ENCODE peak calls at places on chromosomes 4 and X, in eight cellular contexts. Q is foreskin keratinocyte; I is right lobe of liver; C is CD8-positive, alpha-beta T cell; W is hepatocyte; L is psoas muscle; S is tibial artery; J is SJSA1. K is an unnamed sample. For H3K27me3 and H3K4me1, the result is how much of the 10 kb centered on the place peaks cover.

GRCh38 chrX:28876415-28876814 is 289.2 kb downstream of the IL1RAPL1 start:
- DNase-seq in W (no peak), C (no peak), S (no peak), Q (no peak), I (no peak), J (no peak), L (no peak), K (no peak)

GRCh38 chrX:39214380-39215126 is 413.3 kb downstream of the MID1IP1 start:
- DNase-seq in J (no peak), Q (no peak), W (no peak), L (no peak), I (no peak), S (no peak), C (no peak), K (no peak)

GRCh38 chr4:120829113-120829831 is 93.3 kb downstream of the PRDM5 start:
- DNase-seq in S (no peak), Q (no peak), W (no peak), L (no peak), C (no peak), J (no peak), I (no peak), K (no peak)

GRCh38 chr4:6386091-6386490 is 86.3 kb downstream of the PPP2R2C start:
- DNase-seq in W (no peak), L (no peak), C (no peak), J (no peak), S (no peak), Q (peak), I (no peak), K (no peak)

GRCh38 chr4:158111241-158111640 is 61.6 kb downstream of the GASK1B start:
- DNase-seq in C (no peak), I (no peak), J (no peak), S (no peak), L (no peak), Q (peak), W (no peak), K (no peak)

GRCh38 chrX:2172359-2172758 is 328.4 kb downstream of the DHRSX start:
- DNase-seq in L (no peak), I (no peak), Q (no peak), W (no peak), J (no peak), S (no peak), C (no peak), K (no peak)

GRCh38 chrX:54042609-54043010 is 1.7 kb downstream of the PHF8 start:
- DNase-seq in J (peak), Q (no peak), W (peak), S (peak), L (peak), I (peak), C (no peak), K (peak)

GRCh38 chrX:87634361-87634760 is 116.8 kb downstream of the KLHL4 start:
- DNase-seq in C (no peak), L (no peak), J (no peak), Q (no peak), W (no peak), I (no peak), S (no peak), K (no peak)

GRCh38 chrX:153769865-153770605 is 6.0 kb downstream of the PLXNB3 start:
- DNase-seq in J (no peak), W (no peak), I (no peak), S (no peak), Q (no peak), C (no peak), L (peak), K (no peak)

GRCh38 chr4:106868381-106869035 is 167.6 kb downstream of the DKK2 start:
- DNase-seq in S (no peak), J (no peak), C (no peak), L (no peak), W (no peak), Q (peak), I (no peak), K (no peak)

GRCh38 chrX:13938766-13939530 is 90.7 kb downstream of the GEMIN8 start:
- DNase-seq in J (no peak), I (no peak), L (no peak), C (no peak), W (no peak), S (no peak), Q (no peak), K (no peak)

GRCh38 chrX:40579139-40579538 is 1.6 kb upstream of the ATP6AP2 start:
- DNase-seq in W (no peak), S (no peak), J (no peak), Q (no peak), L (no peak), C (no peak), I (no peak), K (no peak)

GRCh38 chr4:68267433-68267944 is 22.0 kb upstream of the TMPRSS11B start:
- DNase-seq in C (no peak), W (no peak), S (no peak), L (no peak), I (no peak), Q (peak), J (peak), K (no peak)

GRCh38 chr4:80125252-80126177 is 52.5 kb upstream of the ANTXR2 start:
- DNase-seq in W (no peak), J (peak), I (no peak), C (no peak), Q (peak), S (no peak), L (no peak), K (no peak)

GRCh38 chr4:180057198-180057821 is 2185.9 kb upstream of the TENM3 start:
- DNase-seq in I (no peak), J (no peak), C (no peak), S (no peak), Q (peak), W (no peak), L (no peak), K (peak)

GRCh38 chrX:47562615-47563243 is 1.7 kb downstream of the ARAF start:
- DNase-seq in J (no peak), Q (no peak), W (no peak), L (no peak), I (no peak), C (no peak), S (no peak), K (no peak)

GRCh38 chr4:68476191-68476590 is 28.9 kb downstream of the TMPRSS11E start:
- DNase-seq in Q (no peak), C (no peak), W (no peak), I (no peak), S (no peak), J (no peak), L (no peak), K (no peak)

GRCh38 chr4:157204634-157205244 is 15.8 kb upstream of the GRIA2 start:
- DNase-seq in C (no peak), J (peak), Q (no peak), S (no peak), I (no peak), W (peak), L (no peak), K (peak)

GRCh38 chrX:42247241-42247640 is 323.9 kb upstream of the CASK start:
- DNase-seq in Q (no peak), W (peak), C (no peak), L (no peak), I (no peak), S (no peak), J (no peak), K (no peak)

GRCh38 chrX:47581731-47582647 is at the start of gene TIMP1:
- DNase-seq in I (peak), C (peak), Q (peak), W (peak), L (peak), J (peak), S (peak), K (peak)

GRCh38 chr4:142402925-142403324 is 443.2 kb downstream of the INPP4B start:
- DNase-seq in W (no peak), J (peak), C (no peak), I (no peak), Q (peak), L (no peak), S (no peak), K (peak)

GRCh38 chr4:184306949-184307348 is 89.3 kb upstream of the ENPP6 start:
- DNase-seq in W (no peak), I (no peak), S (no peak), L (no peak), J (no peak), C (no peak), Q (peak), K (peak)

GRCh38 chr4:114005569-114006442 is 26.4 kb upstream of the ARSJ start:
- DNase-seq in S (no peak), Q (peak), W (no peak), I (no peak), C (no peak), L (no peak), J (peak), K (no peak)

GRCh38 chr4:109163493-109163892 is 139.0 kb downstream of the COL25A1 start:
- DNase-seq in S (no peak), W (no peak), L (no peak), C (no peak), I (no peak), J (no peak), Q (no peak), K (no peak)

GRCh38 chr4:109166126-109166525 is 136.3 kb downstream of the COL25A1 start:
- DNase-seq in L (no peak), I (no peak), Q (no peak), S (no peak), C (no peak), J (no peak), W (no peak), K (no peak)

GRCh38 chr4:109162759-109163158 is 139.7 kb downstream of the COL25A1 start:
- DNase-seq in C (no peak), W (no peak), J (no peak), I (no peak), Q (no peak), L (no peak), S (no peak), K (no peak)

GRCh38 chr4:109166586-109166985 is 135.9 kb downstream of the COL25A1 start:
- DNase-seq in S (no peak), L (no peak), Q (no peak), I (no peak), J (no peak), W (no peak), C (no peak), K (no peak)

GRCh38 chr4:109164011-109164410 is 138.4 kb downstream of the COL25A1 start:
- DNase-seq in Q (peak), C (no peak), W (peak), S (no peak), L (no peak), J (no peak), I (no peak), K (no peak)
- H3K27me3 ChIP-seq in Q (under half), C (under half), W (under half), S (under half), L (under half), J (under half), I (under half), K (under half)

DNA sequence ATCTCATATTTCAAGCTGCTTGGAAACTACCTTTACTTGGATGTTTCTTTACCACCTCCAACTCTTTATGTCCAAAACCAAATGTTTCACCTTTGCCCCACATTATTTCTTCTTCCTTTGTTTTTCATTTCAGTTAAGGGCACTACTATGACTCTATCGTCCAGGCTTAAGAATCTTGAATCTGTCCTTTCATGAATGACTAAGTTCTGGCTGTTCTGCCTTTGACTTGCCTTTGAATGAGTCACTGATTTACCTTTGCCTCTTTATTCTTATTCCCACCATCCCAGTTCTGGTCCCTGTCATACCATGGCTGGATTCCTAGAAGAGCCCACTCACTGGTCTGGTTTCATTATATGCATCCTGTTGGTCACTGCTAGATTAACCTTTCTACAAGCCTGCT is 30.6 kb upstream of the PLAC1 start:
- DNase-seq in L (no peak), C (no peak), I (no peak), Q (peak), W (no peak), S (no peak), J (no peak), K (no peak)
- H3K4me1 ChIP-seq in L (under half), C (under half), I (under half), Q (under half), W (under half), S (under half), J (under half), K (under half)

GRCh38 chrX:108732630-108733321 is 3.6 kb downstream of the IRS4 start:
- DNase-seq in C (no peak), J (no peak), Q (no peak), S (no peak), L (no peak), W (peak), I (no peak), K (no peak)

GRCh38 chrX:108735087-108735679 is 1.2 kb downstream of the IRS4 start:
- DNase-seq in W (peak), S (no peak), I (peak), C (no peak), L (no peak), J (no peak), Q (no peak), K (no peak)

GRCh38 chrX:108735680-108736508 is 469 bp downstream of the IRS4 start:
- DNase-seq in L (no peak), Q (no peak), C (no peak), S (no peak), J (peak), W (peak), I (peak), K (no peak)

GRCh38 chrX:108736509-108737479 is at the start of gene IRS4:
- DNase-seq in C (no peak), W (peak), Q (no peak), I (peak), S (no peak), J (no peak), L (no peak), K (peak)

DNA sequence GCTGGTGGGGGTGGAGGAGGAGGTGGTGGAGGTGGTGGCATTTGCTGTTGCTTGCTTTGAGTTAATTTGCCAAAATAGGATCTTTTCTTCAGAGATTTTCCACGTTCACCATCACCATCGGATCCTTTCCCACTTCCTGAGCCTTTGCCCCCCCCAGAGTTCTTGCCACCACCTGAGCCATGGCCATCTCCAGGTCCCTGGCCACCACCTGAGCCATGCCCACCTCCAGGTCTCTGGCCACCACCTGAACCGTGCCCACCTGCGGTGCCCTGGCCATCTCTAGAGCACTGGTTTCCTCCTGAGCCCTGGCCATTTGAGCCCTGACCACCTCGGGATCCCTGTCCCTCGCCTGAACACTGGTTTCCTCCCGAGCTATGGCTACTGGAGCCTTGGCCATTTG is 1.9 kb downstream of the IRS4 start:
- DNase-seq in I (no peak), J (no peak), W (no peak), Q (no peak), C (no peak), S (no peak), L (no peak), K (no peak)
- H3K27me3 ChIP-seq in I (under half), J (under half), W (half or more), Q (half or more), C (under half), S (under half), L (under half), K (half or more)

GRCh38 chr4:10101559-10102192 is 14.9 kb downstream of the WDR1 start:
- DNase-seq in J (no peak), C (no peak), W (no peak), Q (no peak), L (no peak), S (no peak), I (no peak), K (no peak)

GRCh38 chr4:10104211-10104990 is 12.2 kb downstream of the WDR1 start:
- DNase-seq in W (no peak), C (no peak), I (no peak), J (no peak), S (no peak), L (no peak), Q (no peak), K (no peak)

GRCh38 chr4:10100734-10101216 is 15.8 kb downstream of the WDR1 start:
- DNase-seq in L (no peak), S (peak), W (no peak), I (no peak), J (no peak), C (no peak), Q (no peak), K (no peak)

GRCh38 chr4:10102981-10103330 is 13.6 kb downstream of the WDR1 start:
- DNase-seq in C (no peak), W (no peak), L (no peak), Q (no peak), J (no peak), S (no peak), I (no peak), K (no peak)

GRCh38 chr4:10102193-10102980 is 14.2 kb downstream of the WDR1 start:
- DNase-seq in W (no peak), J (no peak), I (no peak), Q (no peak), C (no peak), S (no peak), L (no peak), K (no peak)
- H3K4me1 ChIP-seq in W (under half), J (under half), I (under half), Q (under half), C (half or more), S (under half), L (half or more), K (under half)

GRCh38 chrX:70454441-70455365 is 10.1 kb downstream of the DLG3 start:
- DNase-seq in I (peak), C (peak), Q (peak), L (no peak), J (peak), S (peak), W (peak), K (peak)

GRCh38 chrX:70452143-70452733 is 7.6 kb downstream of the DLG3 start:
- DNase-seq in L (peak), S (peak), J (peak), Q (no peak), I (no peak), W (peak), C (peak), K (no peak)

GRCh38 chrX:70456256-70456655 is 11.6 kb downstream of the DLG3 start:
- DNase-seq in S (no peak), W (no peak), C (no peak), L (no peak), I (no peak), J (no peak), Q (no peak), K (no peak)

GRCh38 chrX:70453024-70453618 is 8.5 kb downstream of the DLG3 start:
- DNase-seq in C (no peak), Q (no peak), J (no peak), I (no peak), S (no peak), W (no peak), L (no peak), K (no peak)

DNA sequence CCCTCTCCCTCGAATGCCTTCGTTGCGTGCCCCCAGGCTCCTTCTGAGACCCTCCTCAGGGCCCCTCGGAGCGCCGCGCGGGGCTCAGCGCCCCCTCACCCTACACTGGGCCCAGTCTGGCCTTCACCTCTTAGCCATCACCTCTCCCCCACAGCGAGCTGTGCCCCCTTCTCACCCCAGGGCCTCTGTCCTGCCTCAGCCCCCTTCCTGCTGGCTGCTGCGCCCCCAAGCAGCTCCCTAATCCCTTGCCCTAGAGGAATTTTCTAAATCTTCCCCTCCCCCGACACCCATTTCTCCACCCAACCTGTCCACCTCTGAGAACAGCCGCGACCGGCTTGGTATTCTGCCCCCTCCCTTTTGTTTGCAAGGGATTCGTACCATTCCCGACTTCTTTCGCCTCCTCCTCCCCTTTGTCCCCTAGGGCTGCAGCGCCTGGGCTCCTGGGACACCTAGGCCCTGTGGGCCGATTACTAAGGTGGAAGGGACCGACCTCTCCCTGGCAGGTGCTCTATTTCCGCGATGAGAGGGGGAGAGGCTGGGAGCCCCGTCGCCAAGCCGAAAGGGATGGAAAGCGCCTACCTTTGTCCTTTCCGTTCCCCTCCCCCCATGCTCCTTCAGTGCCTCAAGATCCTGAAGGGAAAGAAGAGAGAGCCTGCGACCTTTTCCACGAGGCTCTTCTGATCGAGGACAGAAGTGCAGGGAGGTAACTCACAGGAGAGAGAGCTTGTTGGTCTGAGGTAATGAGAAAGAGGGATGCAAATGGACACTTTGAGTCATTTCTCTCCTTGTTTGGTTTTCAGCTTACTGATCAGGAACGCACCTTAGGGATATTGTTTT is 10.9 kb downstream of the DLG3 start:
- DNase-seq in L (no peak), S (no peak), W (peak), Q (no peak), C (no peak), J (no peak), I (no peak), K (no peak)
- H3K27me3 ChIP-seq in L (under half), S (under half), W (under half), Q (under half), C (under half), J (under half), I (under half), K (under half)

GRCh38 chr4:98625399-98625798 is 33.0 kb downstream of the TSPAN5 start:
- DNase-seq in W (no peak), I (no peak), J (no peak), C (no peak), L (no peak), S (no peak), Q (no peak), K (no peak)
- H3K4me1 ChIP-seq in W (under half), I (under half), J (half or more), C (under half), L (under half), S (under half), Q (under half), K (under half)

K was measured in adrenal gland.